ENCODE peak calls at places on chromosome 3, in five cellular contexts. One of them, this sample, is unnamed.

GRCh38 chr3:148643389-148643840 is 54.3 kb upstream of the AGTR1 start:
- DNase-seq in upper lobe of left lung: no peak
- DNase-seq in GM23338: peak; percentile 23
- DNase-seq in heart left ventricle: no peak
- DNase-seq in lung: no peak
- DNase-seq in this sample: no peak

GRCh38 chr3:129045675-129046036 is 14.9 kb upstream of the GP9 start:
- DNase-seq in heart left ventricle: no peak
- DNase-seq in GM23338: peak; percentile 79
- DNase-seq in upper lobe of left lung: peak; percentile 45
- DNase-seq in lung: no peak
- DNase-seq in this sample: no peak

GRCh38 chr3:5569152-5569551 is 381.6 kb downstream of the EDEM1 start:
- DNase-seq in lung: no peak
- DNase-seq in heart left ventricle: no peak
- DNase-seq in GM23338: no peak
- DNase-seq in upper lobe of left lung: no peak
- DNase-seq in this sample: no peak

GRCh38 chr3:132342183-132342582 is 25.0 kb downstream of the ACP3 start:
- DNase-seq in lung: no peak
- DNase-seq in heart left ventricle: no peak
- DNase-seq in GM23338: peak; percentile 40
- DNase-seq in upper lobe of left lung: peak; percentile 29
- DNase-seq in this sample: no peak

GRCh38 chr3:42067324-42067723 is 23.8 kb upstream of the TRAK1 start:
- DNase-seq in GM23338: no peak
- DNase-seq in heart left ventricle: no peak
- DNase-seq in upper lobe of left lung: no peak
- DNase-seq in lung: no peak
- DNase-seq in this sample: no peak

GRCh38 chr3:15148614-15149013 is 49.7 kb upstream of the RBSN start:
- DNase-seq in lung: no peak
- DNase-seq in heart left ventricle: peak; percentile 19
- DNase-seq in GM23338: peak; percentile 88
- DNase-seq in upper lobe of left lung: peak; percentile 60
- DNase-seq in this sample: no peak

GRCh38 chr3:100993309-100993708 is at the start of gene ABI3BP:
- DNase-seq in upper lobe of left lung: peak; percentile 47
- DNase-seq in heart left ventricle: peak; percentile 79
- DNase-seq in GM23338: no peak
- DNase-seq in lung: peak; percentile 60
- DNase-seq in this sample: peak; percentile 84

GRCh38 chr3:179829391-179829790 is 176.6 kb downstream of the USP13 start:
- DNase-seq in lung: no peak
- DNase-seq in GM23338: peak; percentile 45
- DNase-seq in upper lobe of left lung: no peak
- DNase-seq in heart left ventricle: no peak
- DNase-seq in this sample: no peak

GRCh38 chr3:20646425-20646824 is 460.4 kb upstream of the SGO1 start:
- DNase-seq in upper lobe of left lung: no peak
- DNase-seq in heart left ventricle: no peak
- DNase-seq in lung: no peak
- DNase-seq in GM23338: no peak
- DNase-seq in this sample: no peak

GRCh38 chr3:190017575-190018288 is 103.0 kb downstream of the P3H2 start:
- DNase-seq in GM23338: peak; percentile 38
- DNase-seq in lung: no peak
- DNase-seq in upper lobe of left lung: no peak
- DNase-seq in heart left ventricle: no peak
- DNase-seq in this sample: no peak
- TF ChIP-seq CTCF in GM23338: peak; percentile 59
- TF ChIP-seq CTCF in lung: no peak
- TF ChIP-seq CTCF in upper lobe of left lung: peak; percentile 24
- TF ChIP-seq CTCF in heart left ventricle: no peak
- TF ChIP-seq CTCF in this sample: peak; percentile 38

DNA sequence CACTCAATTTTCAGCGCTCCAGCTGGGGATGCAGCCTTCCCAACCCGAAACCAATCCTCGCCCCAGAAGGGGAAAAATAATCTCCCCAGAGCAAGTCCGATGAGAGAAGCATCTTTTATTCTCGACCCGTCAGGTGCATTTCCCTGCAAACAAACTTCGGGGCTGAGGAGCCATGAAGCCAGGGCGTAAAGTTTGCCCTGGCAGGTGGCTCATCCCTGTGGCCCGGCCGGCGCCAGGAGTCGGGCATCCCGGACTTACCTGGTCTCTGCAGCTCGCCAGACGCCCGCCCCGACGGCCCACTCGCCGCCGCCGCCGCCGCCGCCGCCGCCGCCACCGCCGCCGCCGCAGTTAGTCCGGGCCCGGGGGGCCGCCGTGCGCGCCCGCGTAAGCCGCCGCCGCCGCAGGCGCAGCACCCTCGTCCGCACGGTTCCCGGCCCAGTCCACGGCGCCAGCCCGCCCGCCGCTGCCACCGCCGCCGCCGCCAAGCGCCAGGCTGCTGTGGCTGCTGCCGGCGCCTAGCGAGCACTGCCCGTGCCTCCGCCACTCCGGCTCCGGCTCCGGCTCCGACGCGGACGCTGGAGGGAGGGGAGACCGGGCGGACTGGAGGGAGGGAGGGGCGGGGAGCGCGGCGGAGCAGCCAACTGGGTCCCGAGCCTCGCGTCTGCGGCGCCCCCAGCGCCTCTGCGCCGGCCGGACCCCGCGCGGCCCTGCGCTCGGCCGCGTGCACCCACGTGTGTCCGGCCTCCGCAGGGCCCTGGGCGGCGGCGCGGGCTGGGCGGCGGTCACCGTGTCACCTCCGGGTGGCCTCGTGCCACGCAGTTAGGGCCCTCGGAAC is at the start of gene CNTN3:
- DNase-seq in heart left ventricle: peak; percentile 21
- DNase-seq in lung: no peak
- DNase-seq in GM23338: peak; percentile 75
- DNase-seq in upper lobe of left lung: peak; percentile 21
- DNase-seq in this sample: no peak
- H3K4me3 ChIP-seq in heart left ventricle: peak within 1 kb of the TSS; percentile 51
- H3K4me3 ChIP-seq in lung: peak within 1 kb of the TSS; percentile 40
- H3K4me3 ChIP-seq in GM23338: peak within 1 kb of the TSS; percentile 63
- H3K4me3 ChIP-seq in upper lobe of left lung: peak within 1 kb of the TSS; percentile 41
- H3K4me3 ChIP-seq in this sample: peak within 1 kb of the TSS; percentile 49

GRCh38 chr3:88003115-88003755 is 55.6 kb downstream of the CGGBP1 start:
- DNase-seq in upper lobe of left lung: no peak
- DNase-seq in GM23338: peak; percentile 76
- DNase-seq in lung: no peak
- DNase-seq in heart left ventricle: no peak
- DNase-seq in this sample: no peak

GRCh38 chr3:87997966-87998365 is 60.8 kb downstream of the CGGBP1 start:
- DNase-seq in upper lobe of left lung: no peak
- DNase-seq in heart left ventricle: no peak
- DNase-seq in GM23338: no peak
- DNase-seq in lung: no peak
- DNase-seq in this sample: no peak

GRCh38 chr3:88002448-88002847 is 56.4 kb downstream of the CGGBP1 start:
- DNase-seq in upper lobe of left lung: no peak
- DNase-seq in GM23338: no peak
- DNase-seq in heart left ventricle: no peak
- DNase-seq in lung: no peak
- DNase-seq in this sample: no peak

GRCh38 chr3:87997298-87997697 is 61.5 kb downstream of the CGGBP1 start:
- DNase-seq in lung: no peak
- DNase-seq in GM23338: no peak
- DNase-seq in upper lobe of left lung: peak; percentile 55
- DNase-seq in heart left ventricle: no peak
- DNase-seq in this sample: no peak

GRCh38 chr3:88000853-88001252 is 58.0 kb downstream of the CGGBP1 start:
- DNase-seq in GM23338: peak; percentile 74
- DNase-seq in upper lobe of left lung: no peak
- DNase-seq in lung: no peak
- DNase-seq in heart left ventricle: no peak
- DNase-seq in this sample: no peak
- H3K4me1 ChIP-seq in GM23338: no peaks in the 10 kb centered on the region
- H3K4me1 ChIP-seq in upper lobe of left lung: no peaks in the 10 kb centered on the region
- H3K4me1 ChIP-seq in lung: no peaks in the 10 kb centered on the region
- H3K4me1 ChIP-seq in heart left ventricle: no peaks in the 10 kb centered on the region
- H3K4me1 ChIP-seq in this sample: no peaks in the 10 kb centered on the region

DNA sequence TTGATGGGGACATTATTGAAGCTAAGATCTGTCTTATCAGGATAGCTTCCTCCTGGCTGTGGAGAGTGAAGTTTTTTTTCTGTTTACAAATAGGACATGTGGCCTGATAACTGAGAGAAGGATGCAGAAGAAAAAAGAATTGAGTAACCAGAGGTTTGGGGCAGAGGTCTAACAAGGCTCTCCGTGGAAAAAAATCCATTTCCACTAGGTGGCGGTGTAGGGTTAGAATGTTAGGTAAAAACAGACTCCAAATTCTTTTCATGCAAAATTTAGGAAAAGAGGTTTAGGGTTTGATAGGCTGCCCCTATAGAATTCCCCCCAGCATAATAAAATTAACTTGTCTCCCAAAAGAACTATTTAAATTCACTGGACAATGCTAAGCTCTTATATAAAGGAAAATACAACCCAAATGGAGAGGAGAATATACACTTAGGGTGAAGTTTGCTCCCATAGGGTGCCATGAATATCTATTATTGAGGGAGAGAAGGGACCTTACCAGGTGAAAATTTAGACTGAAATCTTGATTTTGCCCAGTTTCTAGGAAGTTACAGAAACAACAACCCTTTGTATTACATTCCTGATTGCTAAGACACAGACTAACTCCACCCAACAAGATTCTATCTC is 1560.4 kb downstream of the OTOL1 start:
- DNase-seq in upper lobe of left lung: no peak
- DNase-seq in heart left ventricle: no peak
- DNase-seq in GM23338: peak; percentile 89
- DNase-seq in lung: peak; percentile 50
- DNase-seq in this sample: no peak
- TF ChIP-seq CTCF in upper lobe of left lung: peak; percentile 28
- TF ChIP-seq CTCF in heart left ventricle: peak; percentile 16
- TF ChIP-seq CTCF in GM23338: peak; percentile 77
- TF ChIP-seq CTCF in lung: peak; percentile 20
- TF ChIP-seq CTCF in this sample: peak; percentile 68

This sample was measured in right atrium auricular region.